ENCODE peak calls at places on chromosome 14, in four cellular contexts. E is T-helper 9 cell, G is C1 segment of cervical spinal cord, A is left ventricle myocardium superior. S is an unnamed sample.

GRCh38 chr14:102392506-102392905 is 29.8 kb downstream of the TECPR2 start:
- DNase-seq in G (no peak), E (no peak), A (no peak), S (no peak)

GRCh38 chr14:22099942-22100763 is 426.5 kb upstream of the OR4E1 start:
- DNase-seq in A (peak), E (peak), G (no peak), S (peak)

GRCh38 chr14:70188608-70189540 is at the start of gene SLC8A3:
- DNase-seq in E (no peak), A (peak), G (peak), S (no peak)

GRCh38 chr14:77033622-77034521 is 5.4 kb upstream of the IRF2BPL start:
- DNase-seq in E (peak), A (peak), G (no peak), S (peak)

GRCh38 chr14:64732536-64733120 is 28.4 kb downstream of the PLEKHG3 start:
- DNase-seq in A (no peak), G (no peak), E (no peak), S (no peak)

GRCh38 chr14:69560826-69561225 is 13.8 kb downstream of the CCDC177 start:
- DNase-seq in G (no peak), A (no peak), E (no peak), S (no peak)

GRCh38 chr14:75277000-75277795 is 1.4 kb upstream of the FOS start:
- DNase-seq in G (peak), A (peak), E (peak), S (peak)

GRCh38 chr14:34356267-34356660 is 105.8 kb downstream of the SPTSSA start:
- DNase-seq in E (no peak), G (no peak), A (no peak), S (no peak)

GRCh38 chr14:104202259-104203070 is 64.1 kb downstream of the KIF26A start:
- DNase-seq in E (no peak), A (no peak), G (no peak), S (no peak)

GRCh38 chr14:75442642-75443041 is 14.8 kb downstream of the JDP2 start:
- DNase-seq in E (no peak), A (no peak), G (no peak), S (no peak)

GRCh38 chr14:104926619-104927431 is 2.1 kb downstream of the PLD4 start:
- DNase-seq in E (no peak), G (no peak), A (no peak), S (no peak)

GRCh38 chr14:47442206-47442605 is 233.2 kb downstream of the MDGA2 start:
- DNase-seq in E (no peak), A (no peak), G (no peak), S (no peak)

GRCh38 chr14:55898938-55899337 is 219.3 kb upstream of the PELI2 start:
- DNase-seq in E (no peak), G (no peak), A (no peak), S (no peak)

GRCh38 chr14:72631401-72631800 is 262.5 kb downstream of the DPF3 start:
- DNase-seq in E (no peak), G (no peak), A (no peak), S (no peak)

GRCh38 chr14:100770605-100771120 is 44.0 kb downstream of the DLK1 start:
- DNase-seq in E (no peak), A (no peak), G (no peak), S (no peak)

GRCh38 chr14:102183922-102184677 is 44.4 kb downstream of the WDR20 start:
- DNase-seq in G (no peak), A (no peak), E (no peak), S (no peak)

GRCh38 chr14:93035917-93036651 is 79.6 kb downstream of the ITPK1 start:
- DNase-seq in E (no peak), G (no peak), A (peak), S (no peak)

GRCh38 chr14:24726480-24726879 is 92.5 kb upstream of the GZMB start:
- DNase-seq in E (no peak), G (no peak), A (no peak), S (no peak)

GRCh38 chr14:23571701-23572523 is 4.3 kb upstream of the AP1G2 start:
- DNase-seq in A (no peak), G (no peak), E (no peak), S (no peak)

GRCh38 chr14:105701456-105702274 is 175.3 kb downstream of the TMEM121 start:
- DNase-seq in A (no peak), G (no peak), E (no peak), S (no peak)

GRCh38 chr14:81673930-81674329 is 140.3 kb upstream of the SEL1L start:
- DNase-seq in A (no peak), G (no peak), E (no peak), S (no peak)

GRCh38 chr14:86838363-86838762 is 1154.6 kb downstream of the GALC start:
- DNase-seq in G (no peak), E (no peak), A (no peak), S (peak)

GRCh38 chr14:68676511-68676943 is 116.3 kb downstream of the ZFP36L1 start:
- DNase-seq in G (no peak), E (no peak), A (no peak), S (no peak)

GRCh38 chr14:41606249-41607118 is at the start of gene LRFN5:
- DNase-seq in E (no peak), G (no peak), A (peak), S (no peak)

GRCh38 chr14:33539918-33540357 is 410.9 kb downstream of the EGLN3 start:
- DNase-seq in E (no peak), G (no peak), A (no peak), S (no peak)

GRCh38 chr14:82080319-82080718 is 546.7 kb upstream of the SEL1L start:
- DNase-seq in A (no peak), E (no peak), G (no peak), S (no peak)

GRCh38 chr14:69896972-69897371 is 17.8 kb downstream of the SMOC1 start:
- DNase-seq in G (no peak), A (no peak), E (no peak), S (no peak)

GRCh38 chr14:98578204-98578603 is 693.8 kb downstream of the BCL11B start:
- DNase-seq in E (no peak), G (no peak), A (no peak), S (no peak)